ENCODE peak calls at places on chromosomes 1 and 21, in five cellular contexts. One of them, this sample, is unnamed.
A peak's percentile ranks its signal among the peaks of the same experiment; 100 is the strongest.

GRCh38 chr1:201169971-201170532 is 15.8 kb upstream of the TMEM9 start:
- DNase-seq in SK-N-SH: no peak
- DNase-seq in HCT116: no peak
- DNase-seq in hepatocyte: no peak
- DNase-seq in PC-3: no peak
- DNase-seq in this sample: no peak

GRCh38 chr1:45512641-45513054 is 9.0 kb downstream of the PRDX1 start:
- DNase-seq in PC-3: peak; percentile 79
- DNase-seq in hepatocyte: peak; percentile 83
- DNase-seq in HCT116: peak; percentile 61
- DNase-seq in SK-N-SH: peak; percentile 66
- DNase-seq in this sample: peak; percentile 84

GRCh38 chr21:44300262-44300959 is 558 bp downstream of the PFKL start:
- DNase-seq in SK-N-SH: peak; percentile 89
- DNase-seq in PC-3: peak; percentile 57
- DNase-seq in hepatocyte: peak; percentile 88
- DNase-seq in HCT116: no peak
- DNase-seq in this sample: peak; percentile 60

GRCh38 chr1:233406339-233406960 is 78.9 kb downstream of the MAP3K21 start:
- DNase-seq in hepatocyte: peak; percentile 61
- DNase-seq in PC-3: no peak
- DNase-seq in SK-N-SH: peak; percentile 16
- DNase-seq in HCT116: no peak
- DNase-seq in this sample: no peak

GRCh38 chr1:28163496-28164120 is 12.9 kb downstream of the PTAFR start:
- DNase-seq in hepatocyte: no peak
- DNase-seq in PC-3: no peak
- DNase-seq in HCT116: no peak
- DNase-seq in SK-N-SH: no peak
- DNase-seq in this sample: no peak

GRCh38 chr1:11781298-11781697 is 19.3 kb downstream of the C1orf167 start:
- DNase-seq in HCT116: no peak
- DNase-seq in PC-3: no peak
- DNase-seq in hepatocyte: no peak
- DNase-seq in SK-N-SH: no peak
- DNase-seq in this sample: no peak

GRCh38 chr1:147630447-147630846 is 39.9 kb downstream of the ACP6 start:
- DNase-seq in PC-3: no peak
- DNase-seq in SK-N-SH: no peak
- DNase-seq in HCT116: no peak
- DNase-seq in hepatocyte: no peak
- DNase-seq in this sample: no peak

GRCh38 chr1:183778006-183778405 is 26.9 kb upstream of the RGL1 start:
- DNase-seq in PC-3: no peak
- DNase-seq in SK-N-SH: no peak
- DNase-seq in HCT116: no peak
- DNase-seq in hepatocyte: peak; percentile 10
- DNase-seq in this sample: no peak

GRCh38 chr1:10975567-10976326 is 36.7 kb upstream of the TARDBP start:
- DNase-seq in SK-N-SH: peak; percentile 74
- DNase-seq in PC-3: peak; percentile 61
- DNase-seq in hepatocyte: peak; percentile 79
- DNase-seq in HCT116: no peak
- DNase-seq in this sample: peak; percentile 39

GRCh38 chr1:11134352-11135266 is 34.9 kb upstream of the EXOSC10 start:
- DNase-seq in SK-N-SH: peak; percentile 78
- DNase-seq in PC-3: peak; percentile 95
- DNase-seq in HCT116: no peak
- DNase-seq in hepatocyte: no peak
- DNase-seq in this sample: no peak

GRCh38 chr1:66288048-66288447 is 245.9 kb upstream of the SGIP1 start:
- DNase-seq in SK-N-SH: no peak
- DNase-seq in HCT116: no peak
- DNase-seq in PC-3: peak; percentile 37
- DNase-seq in hepatocyte: no peak
- DNase-seq in this sample: no peak

GRCh38 chr1:157932082-157932481 is 61.4 kb upstream of the KIRREL1 start:
- DNase-seq in HCT116: no peak
- DNase-seq in hepatocyte: no peak
- DNase-seq in SK-N-SH: no peak
- DNase-seq in PC-3: peak; percentile 41
- DNase-seq in this sample: no peak

GRCh38 chr1:77683142-77683835 is 831 bp upstream of the ZZZ3 start:
- DNase-seq in SK-N-SH: peak; percentile 92
- DNase-seq in PC-3: peak; percentile 94
- DNase-seq in hepatocyte: peak; percentile 97
- DNase-seq in HCT116: peak; percentile 77
- DNase-seq in this sample: peak; percentile 97

GRCh38 chr1:238052496-238053266 is 162.0 kb upstream of the ZP4 start:
- DNase-seq in hepatocyte: no peak
- DNase-seq in HCT116: no peak
- DNase-seq in SK-N-SH: no peak
- DNase-seq in PC-3: peak; percentile 56
- DNase-seq in this sample: no peak

GRCh38 chr1:171718216-171718615 is 23.6 kb downstream of the VAMP4 start:
- DNase-seq in HCT116: no peak
- DNase-seq in PC-3: no peak
- DNase-seq in SK-N-SH: no peak
- DNase-seq in hepatocyte: no peak
- DNase-seq in this sample: no peak

GRCh38 chr1:78619803-78620579 is at the start of gene IFI44L:
- DNase-seq in PC-3: peak; percentile 57
- DNase-seq in SK-N-SH: no peak
- DNase-seq in hepatocyte: no peak
- DNase-seq in HCT116: no peak
- DNase-seq in this sample: no peak

GRCh38 chr1:25737151-25737550 is 62.8 kb upstream of the SELENON start:
- DNase-seq in hepatocyte: no peak
- DNase-seq in PC-3: no peak
- DNase-seq in SK-N-SH: no peak
- DNase-seq in HCT116: no peak
- DNase-seq in this sample: no peak

GRCh38 chr1:203765029-203765837 is at the start of gene LAX1:
- DNase-seq in hepatocyte: no peak
- DNase-seq in SK-N-SH: no peak
- DNase-seq in HCT116: no peak
- DNase-seq in PC-3: no peak
- DNase-seq in this sample: no peak

GRCh38 chr1:31696246-31696645 is 7.6 kb downstream of the COL16A1 start:
- DNase-seq in hepatocyte: no peak
- DNase-seq in HCT116: no peak
- DNase-seq in SK-N-SH: no peak
- DNase-seq in PC-3: no peak
- DNase-seq in this sample: no peak

GRCh38 chr21:42237577-42237976 is 18.6 kb downstream of the ABCG1 start:
- DNase-seq in SK-N-SH: no peak
- DNase-seq in hepatocyte: no peak
- DNase-seq in HCT116: no peak
- DNase-seq in PC-3: no peak
- DNase-seq in this sample: no peak

GRCh38 chr21:44485254-44485793 is 30.0 kb downstream of the LRRC3 start:
- DNase-seq in SK-N-SH: peak; percentile 83
- DNase-seq in PC-3: no peak
- DNase-seq in HCT116: peak; percentile 46
- DNase-seq in hepatocyte: peak; percentile 75
- DNase-seq in this sample: peak; percentile 74

GRCh38 chr21:38766987-38767722 is 38.6 kb upstream of the ETS2 start:
- DNase-seq in SK-N-SH: no peak
- DNase-seq in hepatocyte: no peak
- DNase-seq in PC-3: no peak
- DNase-seq in HCT116: no peak
- DNase-seq in this sample: no peak

GRCh38 chr21:38989745-38990423 is 184.2 kb downstream of the ETS2 start:
- DNase-seq in HCT116: no peak
- DNase-seq in SK-N-SH: peak; percentile 77
- DNase-seq in PC-3: peak; percentile 48
- DNase-seq in hepatocyte: peak; percentile 88
- DNase-seq in this sample: peak; percentile 57

GRCh38 chr1:236753554-236753953 is 41.5 kb upstream of the MTR start:
- DNase-seq in hepatocyte: peak; percentile 60
- DNase-seq in SK-N-SH: peak; percentile 58
- DNase-seq in HCT116: peak; percentile 56
- DNase-seq in PC-3: peak; percentile 54
- DNase-seq in this sample: peak; percentile 49

GRCh38 chr1:78497196-78497595 is 6.4 kb downstream of the PTGFR start:
- DNase-seq in hepatocyte: no peak
- DNase-seq in PC-3: no peak
- DNase-seq in SK-N-SH: no peak
- DNase-seq in HCT116: no peak
- DNase-seq in this sample: no peak

DNA sequence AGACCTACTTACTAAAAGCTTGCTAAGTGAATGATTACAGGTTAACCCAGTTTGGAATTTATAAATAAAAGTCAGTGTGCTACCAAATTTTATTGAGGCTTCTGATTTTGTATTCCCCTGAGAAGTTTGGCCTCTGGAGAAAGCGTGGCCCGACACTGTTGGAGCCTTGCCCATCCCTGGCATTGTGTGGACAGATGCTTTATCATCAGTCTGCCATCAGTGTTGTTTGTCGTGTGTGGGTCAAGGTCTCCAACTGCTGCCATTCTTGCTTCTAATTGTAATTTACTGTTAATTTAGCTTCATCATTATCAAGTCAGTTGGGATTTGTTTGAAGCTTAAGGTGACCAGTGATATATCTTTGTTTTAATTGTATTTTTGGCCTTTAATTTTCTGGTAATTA is 62.0 kb upstream of the LPGAT1 start:
- DNase-seq in HCT116: no peak
- DNase-seq in PC-3: no peak
- DNase-seq in hepatocyte: no peak
- DNase-seq in SK-N-SH: no peak
- DNase-seq in this sample: no peak
- H3K4me3 ChIP-seq in HCT116: no peak overlapping the region
- H3K4me3 ChIP-seq in PC-3: no peak overlapping the region
- H3K4me3 ChIP-seq in hepatocyte: no peak overlapping the region
- H3K4me3 ChIP-seq in SK-N-SH: no peak overlapping the region
- H3K4me3 ChIP-seq in this sample: no peak overlapping the region

DNA sequence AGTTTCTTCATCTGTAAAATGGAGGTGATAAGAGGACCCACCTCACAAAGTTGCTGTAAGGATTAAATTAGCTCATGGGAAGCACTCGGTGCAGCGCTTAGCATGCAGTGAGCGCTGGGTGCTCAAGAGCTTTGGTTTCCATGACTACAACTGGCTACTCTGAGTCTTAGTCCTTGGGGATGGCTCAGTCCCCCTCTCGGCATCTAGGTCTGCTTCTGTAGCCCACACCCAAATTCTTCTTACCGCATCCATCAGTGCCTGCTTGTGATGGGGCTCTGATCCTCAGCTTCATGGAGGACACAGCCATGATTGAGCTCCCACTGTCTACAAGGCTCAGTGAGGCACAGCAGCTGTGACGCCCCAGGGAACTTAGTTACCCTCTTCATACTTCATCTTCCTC is 159.0 kb downstream of the ACTL8 start:
- DNase-seq in SK-N-SH: no peak
- DNase-seq in PC-3: no peak
- DNase-seq in HCT116: no peak
- DNase-seq in hepatocyte: no peak
- DNase-seq in this sample: no peak
- TF ChIP-seq CTCF in SK-N-SH: no peak
- TF ChIP-seq CTCF in PC-3: no peak
- TF ChIP-seq CTCF in HCT116: no peak
- TF ChIP-seq CTCF in hepatocyte: no peak
- TF ChIP-seq CTCF in this sample: no peak

DNA sequence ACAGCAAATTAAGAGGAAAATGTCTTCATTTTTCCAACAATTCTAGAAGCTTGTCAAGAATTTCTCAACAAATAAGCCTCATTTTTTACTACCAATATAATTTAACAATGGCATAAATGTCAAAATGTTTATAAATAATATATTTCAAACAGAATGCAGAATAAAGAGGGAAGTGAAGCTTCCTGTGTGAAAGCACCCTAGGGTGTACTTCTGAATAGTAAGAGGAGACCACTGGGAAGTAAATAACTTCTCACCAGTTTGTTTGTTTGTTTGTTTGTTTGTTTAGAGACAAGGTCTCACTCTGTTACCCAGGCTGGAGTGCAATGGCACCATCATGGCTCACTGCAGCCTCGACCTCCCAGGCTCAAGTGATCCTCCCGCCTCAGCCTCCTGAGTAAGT is 244.3 kb downstream of the SLC45A1 start:
- DNase-seq in HCT116: no peak
- DNase-seq in SK-N-SH: no peak
- DNase-seq in hepatocyte: no peak
- DNase-seq in PC-3: no peak
- DNase-seq in this sample: no peak
- TF ChIP-seq EZH2phosphoT487 in HCT116: no peak
- TF ChIP-seq EZH2phosphoT487 in SK-N-SH: no peak
- TF ChIP-seq EZH2phosphoT487 in hepatocyte: no peak
- TF ChIP-seq EZH2phosphoT487 in PC-3: no peak
- TF ChIP-seq EZH2phosphoT487 in this sample: no peak

GRCh38 chr1:145720556-145720877 is 1.2 kb downstream of the CD160 start:
- DNase-seq in HCT116: peak; percentile 32
- DNase-seq in hepatocyte: peak; percentile 17
- DNase-seq in SK-N-SH: no peak
- DNase-seq in PC-3: peak; percentile 94
- DNase-seq in this sample: no peak
- H3K4me3 ChIP-seq in HCT116: peak overlapping the region; percentile 36
- H3K4me3 ChIP-seq in hepatocyte: no peak overlapping the region
- H3K4me3 ChIP-seq in SK-N-SH: no peak overlapping the region
- H3K4me3 ChIP-seq in PC-3: peak overlapping the region; percentile 53
- H3K4me3 ChIP-seq in this sample: no peak overlapping the region